ENCODE peak calls at places on chromosomes 12 and 14, in four cellular contexts. B, Y, G and L are unnamed samples.

GRCh38 chr12:19712041-19712440 is 272.7 kb downstream of the AEBP2 start:
- DNase-seq in B (no peak), Y (peak), G (no peak), L (no peak)

GRCh38 chr12:95131589-95132335 is 58.3 kb upstream of the NR2C1 start:
- DNase-seq in B (no peak), Y (no peak), G (no peak), L (no peak)

GRCh38 chr12:115752151-115752550 is 525.3 kb downstream of the MED13L start:
- DNase-seq in B (no peak), Y (no peak), G (no peak), L (no peak)

GRCh38 chr14:99707921-99708320 is 23.8 kb downstream of the CYP46A1 start:
- DNase-seq in B (no peak), Y (no peak), G (peak), L (peak)

GRCh38 chr14:103204852-103205540 is 81.7 kb downstream of the TNFAIP2 start:
- DNase-seq in B (no peak), Y (peak), G (no peak), L (no peak)

GRCh38 chr14:52917732-52918131 is 33.1 kb downstream of the FERMT2 start:
- DNase-seq in B (no peak), Y (peak), G (no peak), L (no peak)

GRCh38 chr12:1691123-1692007 is 495 bp downstream of the ADIPOR2 start:
- DNase-seq in B (no peak), Y (peak), G (no peak), L (peak)

GRCh38 chr12:22684526-22685118 is 59.7 kb downstream of the ETNK1 start:
- DNase-seq in B (no peak), Y (peak), G (no peak), L (no peak)

GRCh38 chr12:6540181-6540877 is 6.0 kb downstream of the GAPDH start:
- DNase-seq in B (no peak), Y (peak), G (peak), L (peak)

GRCh38 chr12:82047480-82047879 is 288.3 kb upstream of the PPFIA2 start:
- DNase-seq in B (no peak), Y (peak), G (no peak), L (no peak)

GRCh38 chr12:7142057-7142644 is 12.0 kb downstream of the CLSTN3 start:
- DNase-seq in B (peak), Y (peak), G (no peak), L (no peak)

GRCh38 chr12:65324551-65324950 is 46.1 kb downstream of the MSRB3 start:
- DNase-seq in B (no peak), Y (no peak), G (no peak), L (no peak)